ENCODE peak calls at places on chromosomes 12 and 14, in four cellular contexts. U, A, G and M are unnamed samples.

GRCh38 chr14:62162998-62163589 is 400.9 kb downstream of the SNAPC1 start:
- DNase-seq in A (peak), G (peak), U (no peak), M (no peak)

GRCh38 chr12:12779529-12779928 is 5.9 kb upstream of the APOLD1 start:
- DNase-seq in U (no peak), A (peak), G (peak), M (no peak)

GRCh38 chr14:68235011-68235410 is 415.4 kb downstream of the RAD51B start:
- DNase-seq in G (no peak), A (no peak), U (no peak), M (no peak)

GRCh38 chr12:23025372-23026021 is 400.5 kb downstream of the ETNK1 start:
- DNase-seq in U (no peak), A (no peak), G (no peak), M (no peak)

GRCh38 chr12:78210894-78211302 is 380.2 kb downstream of the NAV3 start:
- DNase-seq in U (no peak), A (peak), G (no peak), M (no peak)

GRCh38 chr12:110317921-110318320 is 36.9 kb downstream of the ATP2A2 start:
- DNase-seq in A (no peak), U (no peak), G (peak), M (no peak)

GRCh38 chr12:132766380-132767085 is 4.9 kb upstream of the ANKLE2 start:
- DNase-seq in U (no peak), G (peak), A (no peak), M (peak)

GRCh38 chr14:51069065-51069464 is 25.8 kb downstream of the TRIM9 start:
- DNase-seq in U (no peak), A (no peak), G (no peak), M (no peak)

GRCh38 chr12:48489012-48489411 is 6.7 kb downstream of the C12orf54 start:
- DNase-seq in U (no peak), G (peak), A (no peak), M (no peak)

GRCh38 chr12:110921262-110921661 is 883 bp upstream of the MYL2 start:
- DNase-seq in G (no peak), A (no peak), U (peak), M (no peak)

GRCh38 chr12:57882575-57882974 is 36.0 kb upstream of the CTDSP2 start:
- DNase-seq in A (no peak), U (no peak), G (no peak), M (no peak)

GRCh38 chr12:88472248-88472647 is 108.0 kb downstream of the KITLG start:
- DNase-seq in A (no peak), G (no peak), U (no peak), M (no peak)

GRCh38 chr14:20714593-20715250 is 26.2 kb downstream of the ANG start:
- DNase-seq in A (no peak), U (peak), G (peak), M (peak)

GRCh38 chr14:93994919-93995682 is 2.0 kb upstream of the CCDC197 start:
- DNase-seq in G (peak), U (peak), A (no peak), M (peak)

GRCh38 chr12:56601503-56601902 is 28.6 kb downstream of the BAZ2A start:
- DNase-seq in G (no peak), U (no peak), A (no peak), M (no peak)

GRCh38 chr14:73728106-73729014 is 14.2 kb upstream of the PNMA1 start:
- DNase-seq in G (peak), U (peak), A (peak), M (peak)

GRCh38 chr14:73662439-73663056 is 17.8 kb downstream of the DNAL1 start:
- DNase-seq in G (peak), A (no peak), U (peak), M (no peak)

GRCh38 chr14:73295198-73295796 is 58.0 kb downstream of the PAPLN start:
- DNase-seq in G (peak), A (peak), U (no peak), M (no peak)

GRCh38 chr12:34300376-34301250 is 278.3 kb downstream of the ALG10 start:
- DNase-seq in G (no peak), A (no peak), U (no peak), M (no peak)